ENCODE peak calls at places on chromosomes 2 and 18, in five cellular contexts. P is AG04450, Z is choroid plexus epithelial cell, O is HCT116, U is body of pancreas. T is an unnamed sample.

GRCh38 chr2:135052997-135053474 is 944 bp downstream of the RAB3GAP1 start:
- DNase-seq in P (no peak), Z (peak; percentile 18), O (no peak), U (peak; percentile 12), T (peak; percentile 4)

GRCh38 chr2:168912466-168913170 is 11.5 kb downstream of the G6PC2 start:
- DNase-seq in P (no peak), Z (peak; percentile 31), O (no peak), U (peak; percentile 68), T (peak; percentile 23)

GRCh38 chr2:187689372-187689771 is 135.1 kb upstream of the TFPI start:
- DNase-seq in P (no peak), Z (peak; percentile 39), O (no peak), U (no peak), T (peak; percentile 51)

GRCh38 chr2:134193006-134193405 is 60.9 kb upstream of the MGAT5 start:
- DNase-seq in P (no peak), Z (peak; percentile 54), O (no peak), U (no peak), T (peak; percentile 42)

GRCh38 chr2:95760839-95761525 is 169.2 kb downstream of the TRIM43 start:
- DNase-seq in P (peak; percentile 46), Z (peak; percentile 73), O (peak; percentile 10), U (no peak), T (peak; percentile 83)

GRCh38 chr2:127175821-127176354 is 44.2 kb downstream of the CYP27C1 start:
- DNase-seq in P (no peak), Z (no peak), O (no peak), U (no peak), T (no peak)

GRCh38 chr18:20960735-20961134 is 150.9 kb downstream of the ROCK1 start:
- DNase-seq in P (no peak), Z (no peak), O (no peak), U (no peak), T (no peak)

GRCh38 chr2:8234253-8234652 is 447.6 kb upstream of the ID2 start:
- DNase-seq in P (no peak), Z (no peak), O (no peak), U (no peak), T (no peak)

GRCh38 chr2:226057365-226057764 is 657.9 kb downstream of the NYAP2 start:
- DNase-seq in P (no peak), Z (no peak), O (no peak), U (no peak), T (no peak)

GRCh38 chr2:130372055-130372832 is 16.4 kb downstream of the PTPN18 start:
- DNase-seq in P (peak; percentile 52), Z (peak; percentile 79), O (peak; percentile 60), U (peak; percentile 93), T (peak; percentile 59)

GRCh38 chr2:102943251-102943650 is 181.4 kb downstream of the TMEM182 start:
- DNase-seq in P (no peak), Z (no peak), O (no peak), U (no peak), T (no peak)

GRCh38 chr2:112821682-112822081 is 14.9 kb downstream of the IL1B start:
- DNase-seq in P (no peak), Z (no peak), O (no peak), U (no peak), T (no peak)

GRCh38 chr18:9679125-9679524 is 29.0 kb upstream of the RAB31 start:
- DNase-seq in P (no peak), Z (no peak), O (no peak), U (no peak), T (no peak)

GRCh38 chr2:113203901-113204519 is 30.2 kb downstream of the PSD4 start:
- DNase-seq in P (no peak), Z (peak; percentile 85), O (peak; percentile 72), U (peak; percentile 79), T (peak; percentile 30)

GRCh38 chr2:241858206-241859016 is at the start of gene PDCD1:
- DNase-seq in P (no peak), Z (no peak), O (no peak), U (peak; percentile 45), T (no peak)

GRCh38 chr18:54532222-54532621 is 58.8 kb upstream of the DYNAP start:
- DNase-seq in P (no peak), Z (no peak), O (no peak), U (no peak), T (no peak)

GRCh38 chr2:162057426-162057825 is 16.6 kb downstream of the DPP4 start:
- DNase-seq in P (no peak), Z (no peak), O (no peak), U (no peak), T (no peak)

GRCh38 chr2:75964646-75965045 is 253.9 kb upstream of the GCFC2 start:
- DNase-seq in P (no peak), Z (no peak), O (no peak), U (no peak), T (no peak)

GRCh38 chr18:31581498-31582197 is 10.0 kb upstream of the TTR start:
- DNase-seq in P (no peak), Z (peak; percentile 36), O (no peak), U (no peak), T (peak; percentile 80)

GRCh38 chr2:109313343-109313742 is 184.3 kb downstream of the SH3RF3 start:
- DNase-seq in P (no peak), Z (no peak), O (no peak), U (no peak), T (no peak)

GRCh38 chr18:69758458-69758857 is 189.2 kb downstream of the CD226 start:
- DNase-seq in P (no peak), Z (peak; percentile 14), O (no peak), U (no peak), T (peak; percentile 77)

GRCh38 chr2:241851325-241852115 is 7.2 kb downstream of the PDCD1 start:
- DNase-seq in P (no peak), Z (no peak), O (no peak), U (no peak), T (no peak)

GRCh38 chr2:233698740-233699139 is 6.0 kb downstream of the UGT1A6 start:
- DNase-seq in P (no peak), Z (no peak), O (no peak), U (no peak), T (no peak)

GRCh38 chr2:217527586-217528202 is 475.1 kb downstream of the TNS1 start:
- DNase-seq in P (no peak), Z (no peak), O (no peak), U (no peak), T (peak; percentile 55)
- TF ChIP-seq CTCF in P (peak; percentile 7), Z (no peak), O (no peak), U (no peak), T (no peak)

DNA sequence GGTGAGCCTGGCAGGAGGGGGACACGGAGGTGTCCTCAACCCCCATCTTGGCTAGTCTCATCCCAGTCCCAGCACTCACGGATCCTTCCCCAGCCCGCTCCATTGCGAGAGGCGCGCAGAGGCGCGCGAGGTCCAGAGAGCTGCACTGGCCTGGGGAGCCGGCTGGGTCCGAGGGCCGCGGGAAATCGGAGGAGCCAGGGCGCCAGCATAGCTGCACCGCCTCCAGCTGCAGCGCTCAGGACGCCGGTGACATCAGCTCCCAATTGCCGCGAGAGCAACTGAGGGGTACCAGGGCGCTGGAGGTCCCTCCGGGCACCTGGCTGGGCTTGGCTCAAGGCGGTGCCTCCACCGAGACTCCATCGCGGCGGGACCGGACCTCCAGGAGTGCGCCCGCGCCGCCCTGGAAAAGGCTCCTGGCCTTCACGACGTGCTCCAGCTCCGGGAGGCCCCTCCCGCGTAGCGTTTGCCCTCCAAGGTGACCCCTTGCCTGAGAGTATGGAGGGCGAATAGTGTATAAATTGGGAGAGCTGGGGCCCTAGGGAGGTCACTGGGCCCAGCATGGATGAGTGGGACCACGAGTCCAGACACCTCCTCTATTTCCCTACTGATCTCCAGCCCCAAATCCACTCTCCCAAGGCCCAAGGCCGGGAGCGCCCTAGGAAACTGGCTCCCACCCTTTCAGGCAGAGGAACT is 5.5 kb downstream of the RTKN start:
- DNase-seq in P (no peak), Z (no peak), O (no peak), U (no peak), T (no peak)
- H3K4me3 ChIP-seq in P (no peak overlapping the region), Z (no peak overlapping the region), O (no peak overlapping the region), U (no peak overlapping the region), T (no peak overlapping the region)

DNA sequence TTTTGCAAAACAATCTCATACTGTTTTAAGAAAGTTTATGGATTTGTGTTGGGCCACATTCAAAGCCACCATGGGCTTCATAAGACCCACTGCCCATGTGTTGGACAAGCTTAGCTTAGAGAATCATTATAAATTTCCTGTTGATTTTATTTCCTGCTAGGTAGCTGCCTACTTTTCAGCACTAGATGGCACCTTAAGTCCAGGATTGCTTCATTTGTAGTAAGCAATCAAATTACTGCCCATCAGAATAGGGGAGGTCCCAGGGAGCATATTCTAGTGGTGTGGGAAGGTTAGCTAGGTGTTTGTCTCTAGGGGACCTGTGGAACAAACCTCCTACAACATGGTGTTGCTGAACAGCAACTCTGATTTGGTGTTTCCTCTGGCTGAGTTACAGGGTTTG is 11.0 kb upstream of the DCDC2C start:
- DNase-seq in P (no peak), Z (peak; percentile 59), O (peak; percentile 51), U (no peak), T (no peak)
- TF ChIP-seq CTCF in P (peak; percentile 59), Z (peak; percentile 60), O (peak; percentile 73), U (peak; percentile 25), T (peak; percentile 51)

DNA sequence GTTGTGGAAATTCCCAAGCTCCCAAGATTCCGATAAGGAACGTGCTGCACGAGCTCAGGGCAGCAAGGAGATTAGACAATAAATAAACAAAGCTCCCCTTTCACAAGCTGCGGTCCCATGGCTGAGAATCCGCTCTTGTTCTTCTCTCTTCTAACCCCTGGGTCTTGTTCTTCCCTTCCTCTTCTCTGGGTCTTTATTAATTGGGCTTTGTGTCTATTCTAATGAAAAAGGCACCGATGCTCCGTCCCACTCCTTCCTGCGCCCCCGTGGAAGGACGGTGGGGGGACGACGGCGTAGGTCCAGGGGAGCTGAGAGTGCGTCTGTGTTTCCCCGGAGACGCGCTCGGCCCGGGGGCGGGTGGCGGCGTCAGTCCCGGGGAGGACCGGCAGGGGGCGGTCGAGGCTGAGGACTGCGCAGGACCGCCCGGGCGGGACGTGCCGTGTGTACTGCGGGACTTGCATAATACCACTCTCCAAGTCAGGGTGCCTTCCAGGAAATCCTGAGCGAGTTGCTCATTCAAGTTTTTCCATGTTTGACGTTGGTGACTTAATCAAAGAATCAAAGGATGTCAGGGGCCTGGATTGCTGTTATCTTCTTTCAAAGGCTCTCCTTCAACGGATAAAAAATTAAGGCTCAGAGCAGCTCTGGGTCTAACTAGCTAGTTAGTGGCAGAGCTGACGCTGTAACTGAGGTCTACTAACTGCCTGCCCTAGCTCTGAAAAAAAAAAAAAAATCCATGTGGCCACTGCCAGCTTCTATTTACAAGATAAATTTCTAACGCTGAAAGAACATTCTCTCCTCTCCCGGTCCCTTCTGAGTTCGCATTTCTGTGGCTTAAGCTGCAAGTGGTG is 321.4 kb downstream of the TGIF1 start:
- DNase-seq in P (peak; percentile 88), Z (peak; percentile 95), O (peak; percentile 41), U (peak; percentile 91), T (peak; percentile 82)
- H3K4me3 ChIP-seq in P (peak overlapping the region; percentile 52), Z (peak overlapping the region; percentile 46), O (peak overlapping the region; percentile 36), U (no peak overlapping the region), T (peak overlapping the region; percentile 51)

DNA sequence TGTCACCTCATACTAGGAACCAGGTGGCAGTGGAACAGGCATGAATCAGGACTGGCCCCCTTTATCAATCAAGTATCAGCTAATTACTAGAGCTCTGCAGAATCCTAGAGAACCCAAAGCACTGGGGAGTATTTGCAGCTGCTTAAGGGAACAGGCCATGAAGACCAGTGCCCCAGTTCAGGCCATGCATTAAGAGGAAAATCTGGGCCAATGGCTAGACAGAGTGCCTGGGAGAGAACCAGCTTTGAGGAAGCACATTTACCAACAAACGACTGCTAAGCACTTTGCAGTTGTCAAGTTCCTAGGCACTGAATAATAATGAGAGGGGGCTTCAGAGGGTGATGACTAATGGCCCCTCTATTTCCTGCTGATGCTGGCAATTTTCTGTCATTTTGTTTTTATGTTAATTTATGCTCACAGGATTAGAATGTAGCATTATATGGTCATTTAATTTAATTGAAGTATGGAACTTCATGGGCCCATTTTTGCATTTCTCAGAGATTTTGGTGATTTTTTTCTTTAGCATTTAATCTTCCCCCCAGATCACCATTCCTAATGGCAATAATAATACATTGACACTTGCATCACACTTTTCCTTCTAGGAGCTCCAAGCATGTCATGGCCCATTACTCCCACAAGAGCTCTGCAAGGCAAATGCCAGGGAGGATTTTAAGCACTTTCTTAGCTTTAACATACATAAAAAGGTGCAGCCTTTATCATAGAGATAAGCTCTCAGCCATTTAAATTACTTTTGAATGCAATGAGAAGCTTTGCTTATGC is 147.7 kb upstream of the SPATS2L start:
- DNase-seq in P (no peak), Z (no peak), O (no peak), U (no peak), T (no peak)
- TF ChIP-seq CTCF in P (peak; percentile 3), Z (no peak), O (no peak), U (no peak), T (no peak)